ENCODE peak calls at places on chromosomes 5 and 9, in five cellular contexts. One of them, this sample, is unnamed.

GRCh38 chr5:80623911-80624457 is 30.5 kb upstream of the MSH3 start:
- DNase-seq in nucleus accumbens: no peak
- DNase-seq in NAMALWA: no peak
- DNase-seq in NCI-H69: peak
- DNase-seq in upper lobe of right lung: no peak
- DNase-seq in this sample: no peak

GRCh38 chr9:108012405-108012804 is 522.8 kb upstream of the KLF4 start:
- DNase-seq in nucleus accumbens: no peak
- DNase-seq in NAMALWA: no peak
- DNase-seq in upper lobe of right lung: no peak
- DNase-seq in NCI-H69: no peak
- DNase-seq in this sample: no peak

GRCh38 chr5:3604501-3604900 is 8.9 kb downstream of the IRX1 start:
- DNase-seq in NAMALWA: no peak
- DNase-seq in nucleus accumbens: no peak
- DNase-seq in NCI-H69: no peak
- DNase-seq in upper lobe of right lung: peak
- DNase-seq in this sample: no peak

GRCh38 chr9:131608469-131609115 is 63.3 kb downstream of the PRRT1B start:
- DNase-seq in NAMALWA: no peak
- DNase-seq in nucleus accumbens: no peak
- DNase-seq in upper lobe of right lung: no peak
- DNase-seq in NCI-H69: no peak
- DNase-seq in this sample: no peak

GRCh38 chr9:109705515-109705914 is 74.5 kb upstream of the PALM2AKAP2 start:
- DNase-seq in NAMALWA: no peak
- DNase-seq in upper lobe of right lung: no peak
- DNase-seq in NCI-H69: peak
- DNase-seq in nucleus accumbens: no peak
- DNase-seq in this sample: no peak

GRCh38 chr5:91928751-91929521 is 545.8 kb upstream of the ARRDC3 start:
- DNase-seq in upper lobe of right lung: no peak
- DNase-seq in NAMALWA: peak
- DNase-seq in nucleus accumbens: no peak
- DNase-seq in NCI-H69: peak
- DNase-seq in this sample: no peak

GRCh38 chr9:80157561-80157983 is 585.8 kb downstream of the TLE4 start:
- DNase-seq in nucleus accumbens: no peak
- DNase-seq in upper lobe of right lung: no peak
- DNase-seq in NAMALWA: no peak
- DNase-seq in NCI-H69: peak
- DNase-seq in this sample: no peak

GRCh38 chr9:133956520-133957076 is 35.5 kb downstream of the VAV2 start:
- DNase-seq in nucleus accumbens: no peak
- DNase-seq in NCI-H69: peak
- DNase-seq in NAMALWA: no peak
- DNase-seq in upper lobe of right lung: no peak
- DNase-seq in this sample: no peak

GRCh38 chr5:93874080-93874479 is 132.7 kb upstream of the POU5F2 start:
- DNase-seq in NCI-H69: peak
- DNase-seq in upper lobe of right lung: no peak
- DNase-seq in NAMALWA: no peak
- DNase-seq in nucleus accumbens: no peak
- DNase-seq in this sample: no peak

GRCh38 chr9:128689820-128690683 is 1.0 kb downstream of the SET start:
- DNase-seq in NCI-H69: peak
- DNase-seq in nucleus accumbens: no peak
- DNase-seq in NAMALWA: peak
- DNase-seq in upper lobe of right lung: no peak
- DNase-seq in this sample: no peak

GRCh38 chr9:133114886-133115603 is 6.0 kb downstream of the RALGDS start:
- DNase-seq in NAMALWA: no peak
- DNase-seq in NCI-H69: peak
- DNase-seq in nucleus accumbens: no peak
- DNase-seq in upper lobe of right lung: peak
- DNase-seq in this sample: no peak

GRCh38 chr5:69007726-69008368 is 86.0 kb upstream of the SLC30A5 start:
- DNase-seq in nucleus accumbens: peak
- DNase-seq in upper lobe of right lung: no peak
- DNase-seq in NAMALWA: peak
- DNase-seq in NCI-H69: peak
- DNase-seq in this sample: no peak

GRCh38 chr5:88833371-88834107 is 49.4 kb downstream of the MEF2C start:
- DNase-seq in upper lobe of right lung: no peak
- DNase-seq in NCI-H69: peak
- DNase-seq in NAMALWA: peak
- DNase-seq in nucleus accumbens: no peak
- DNase-seq in this sample: no peak

GRCh38 chr9:72383978-72384709 is 19.1 kb upstream of the ZFAND5 start:
- DNase-seq in NCI-H69: no peak
- DNase-seq in nucleus accumbens: no peak
- DNase-seq in upper lobe of right lung: no peak
- DNase-seq in NAMALWA: no peak
- DNase-seq in this sample: no peak

GRCh38 chr5:59079622-59080620 is 497.0 kb downstream of the RAB3C start:
- DNase-seq in upper lobe of right lung: no peak
- DNase-seq in NAMALWA: no peak
- DNase-seq in NCI-H69: no peak
- DNase-seq in nucleus accumbens: no peak
- DNase-seq in this sample: no peak

GRCh38 chr5:50873594-50874276 is 207.3 kb downstream of the PARP8 start:
- DNase-seq in nucleus accumbens: no peak
- DNase-seq in NCI-H69: no peak
- DNase-seq in upper lobe of right lung: no peak
- DNase-seq in NAMALWA: no peak
- DNase-seq in this sample: no peak

GRCh38 chr5:91386120-91386519 is 3.0 kb upstream of the ARRDC3 start:
- DNase-seq in upper lobe of right lung: no peak
- DNase-seq in nucleus accumbens: no peak
- DNase-seq in NAMALWA: peak
- DNase-seq in NCI-H69: no peak
- DNase-seq in this sample: no peak

GRCh38 chr5:1550287-1551076 is 26.7 kb upstream of the LPCAT1 start:
- DNase-seq in upper lobe of right lung: no peak
- DNase-seq in nucleus accumbens: no peak
- DNase-seq in NCI-H69: no peak
- DNase-seq in NAMALWA: no peak
- DNase-seq in this sample: no peak

GRCh38 chr5:170534941-170535340 is 31.1 kb downstream of the KCNIP1 start:
- DNase-seq in NCI-H69: no peak
- DNase-seq in nucleus accumbens: no peak
- DNase-seq in NAMALWA: no peak
- DNase-seq in upper lobe of right lung: no peak
- DNase-seq in this sample: peak